ENCODE peak calls at places on chromosome 17, in seven cellular contexts. L is stimulated activated CD8-positive, alpha-beta memory T cell treated with anti-CD3 and anti-CD28 coated beads, Interleukin-12 subunit alpha, Interleukin-12 subunit beta, amount 100 ng/mL, for 4 hours; F is hypothalamus; K is IMR-90; B is ACHN; A is thoracic aorta; N is effector memory CD4-positive, alpha-beta T cell. T is an unnamed sample.

GRCh38 chr17:7930841-7931631 is 710 bp downstream of the TRAPPC1 start:
- DNase-seq in L (no peak), F (no peak), K (no peak), B (peak; percentile 19), A (no peak), N (no peak), T (no peak)

GRCh38 chr17:42421479-42422332 is 1.4 kb downstream of the CAVIN1 start:
- DNase-seq in L (no peak), F (no peak), K (peak; percentile 81), B (peak; percentile 75), A (no peak), N (no peak), T (peak; percentile 62)

GRCh38 chr17:7750321-7750821 is 32.8 kb downstream of the DNAH2 start:
- DNase-seq in L (no peak), F (no peak), K (peak; percentile 89), B (peak; percentile 89), A (no peak), N (no peak), T (peak; percentile 58)

GRCh38 chr17:30212750-30213149 is 22.7 kb downstream of the SLC6A4 start:
- DNase-seq in L (no peak), F (no peak), K (no peak), B (no peak), A (no peak), N (no peak), T (no peak)

GRCh38 chr17:62791235-62792121 is 16.6 kb downstream of the MARCHF10 start:
- DNase-seq in L (no peak), F (no peak), K (peak; percentile 95), B (peak; percentile 30), A (no peak), N (no peak), T (peak; percentile 96)

GRCh38 chr17:1110844-1111598 is 68.8 kb downstream of the ABR start:
- DNase-seq in L (peak; percentile 21), F (no peak), K (peak; percentile 91), B (peak; percentile 95), A (peak; percentile 92), N (no peak), T (peak; percentile 56)

GRCh38 chr17:76399175-76400172 is 15.1 kb downstream of the SPHK1 start:
- DNase-seq in L (no peak), F (no peak), K (no peak), B (no peak), A (no peak), N (no peak), T (no peak)

GRCh38 chr17:49859991-49860953 is 12.4 kb upstream of the TAC4 start:
- DNase-seq in L (no peak), F (no peak), K (no peak), B (no peak), A (no peak), N (no peak), T (no peak)

GRCh38 chr17:16568541-16569357 is at the start of gene ZNF287:
- DNase-seq in L (peak; percentile 88), F (peak; percentile 83), K (peak; percentile 86), B (peak; percentile 71), A (peak; percentile 91), N (peak; percentile 90), T (peak; percentile 90)

GRCh38 chr17:17926840-17927449 is 45.3 kb downstream of the TOM1L2 start:
- DNase-seq in L (no peak), F (no peak), K (no peak), B (no peak), A (no peak), N (no peak), T (peak; percentile 45)

T was measured in fibroblast of gingiva.